ENCODE peak calls at places on chromosome 18, in ten cellular contexts. X is transverse colon, S is MG63, Y is GM10248, Z is body of pancreas, Q is GM06990, D is lung, G is trophoblast cell, T is posterior cingulate gyrus, A is sigmoid colon. B is an unnamed sample.
A peak's percentile ranks its signal among the peaks of the same experiment; 100 is the strongest.

GRCh38 chr18:50038448-50038847 is 156.5 kb downstream of the MYO5B start:
- DNase-seq in X (no peak), Y (no peak), Q (no peak), A (no peak), T (no peak), G (no peak), D (no peak), S (no peak), Z (no peak), B (no peak)

GRCh38 chr18:23330423-23330822 is 122.7 kb upstream of the RIOK3 start:
- DNase-seq in Y (peak; percentile 33), X (peak; percentile 44), D (no peak), Q (peak; percentile 47), S (no peak), T (no peak), A (no peak), Z (no peak), G (no peak), B (no peak)

GRCh38 chr18:51236225-51236624 is 38.7 kb upstream of the MEX3C start:
- DNase-seq in A (no peak), S (peak; percentile 28), T (no peak), G (peak; percentile 79), X (no peak), Q (no peak), Y (no peak), D (no peak), Z (peak; percentile 11), B (no peak)

GRCh38 chr18:56139792-56140254 is 498.6 kb downstream of the TXNL1 start:
- DNase-seq in Q (no peak), T (peak; percentile 13), G (no peak), Z (peak; percentile 17), A (no peak), Y (no peak), D (no peak), S (no peak), X (peak; percentile 9), B (no peak)

GRCh38 chr18:61551586-61551985 is 218.4 kb downstream of the CDH20 start:
- DNase-seq in Y (peak; percentile 55), A (no peak), D (no peak), Z (peak; percentile 54), S (peak; percentile 3), X (peak; percentile 20), Q (no peak), T (no peak), G (peak; percentile 53), B (peak; percentile 76)

GRCh38 chr18:50182516-50182915 is 12.4 kb downstream of the MYO5B start:
- DNase-seq in Z (no peak), D (no peak), X (no peak), T (no peak), A (no peak), G (no peak), Q (no peak), S (no peak), Y (no peak), B (no peak)

GRCh38 chr18:44080054-44080453 is 600.6 kb upstream of the SETBP1 start:
- DNase-seq in Z (no peak), Q (no peak), G (no peak), A (no peak), X (no peak), T (no peak), Y (no peak), D (no peak), S (no peak), B (no peak)

GRCh38 chr18:49846718-49847470 is 33.6 kb upstream of the ACAA2 start:
- DNase-seq in G (no peak), Q (no peak), D (peak; percentile 22), S (no peak), X (no peak), T (no peak), A (no peak), Y (no peak), Z (no peak), B (no peak)

GRCh38 chr18:35267161-35267651 is 22.8 kb downstream of the ZSCAN30 start:
- DNase-seq in S (no peak), T (peak; percentile 61), A (peak; percentile 93), D (peak; percentile 73), Q (peak; percentile 62), X (peak; percentile 80), Y (peak; percentile 44), G (no peak), Z (peak; percentile 75), B (peak; percentile 58)

GRCh38 chr18:8264861-8265411 is 344.3 kb upstream of the RAB12 start:
- DNase-seq in Y (no peak), Q (no peak), G (peak; percentile 64), T (no peak), S (no peak), Z (peak; percentile 28), A (no peak), D (no peak), X (no peak), B (no peak)

GRCh38 chr18:9017170-9017899 is 85.2 kb upstream of the NDUFV2 start:
- DNase-seq in D (peak; percentile 43), Z (peak; percentile 32), G (peak; percentile 52), X (peak; percentile 68), T (peak; percentile 55), S (peak; percentile 96), Q (peak; percentile 85), A (peak; percentile 90), Y (peak; percentile 83), B (peak; percentile 79)

GRCh38 chr18:27619259-27619772 is 434.2 kb upstream of the CHST9 start:
- DNase-seq in Y (no peak), Z (no peak), G (no peak), D (no peak), Q (no peak), T (no peak), A (no peak), S (no peak), X (no peak), B (no peak)

GRCh38 chr18:50507120-50507590 is 52.7 kb upstream of the MAPK4 start:
- DNase-seq in X (peak; percentile 46), S (peak; percentile 30), Z (peak; percentile 51), Y (peak; percentile 32), Q (no peak), T (peak; percentile 28), G (peak; percentile 26), D (no peak), A (peak; percentile 72), B (peak; percentile 29)

GRCh38 chr18:57210101-57210661 is 63.3 kb downstream of the BOD1L2 start:
- DNase-seq in Q (peak; percentile 3), S (peak; percentile 80), Y (no peak), D (no peak), X (peak; percentile 68), T (no peak), A (no peak), Z (peak; percentile 49), G (peak; percentile 78), B (no peak)

GRCh38 chr18:3703732-3704176 is 253.8 kb downstream of the TGIF1 start:
- DNase-seq in S (peak; percentile 41), Z (peak; percentile 53), X (peak; percentile 74), T (peak; percentile 41), Q (no peak), Y (peak; percentile 41), G (peak; percentile 17), D (peak; percentile 52), A (no peak), B (peak; percentile 25)

GRCh38 chr18:2916184-2916583 is 69.4 kb downstream of the EMILIN2 start:
- DNase-seq in A (no peak), T (no peak), D (no peak), S (no peak), Y (no peak), Q (no peak), G (no peak), Z (no peak), X (no peak), B (no peak)

GRCh38 chr18:35276276-35276675 is 13.8 kb downstream of the ZSCAN30 start:
- DNase-seq in D (no peak), Q (no peak), A (no peak), T (no peak), S (no peak), X (no peak), Y (no peak), G (no peak), Z (no peak), B (no peak)

GRCh38 chr18:37567061-37567993 is 1.7 kb upstream of the CELF4 start:
- DNase-seq in Q (no peak), Y (no peak), X (no peak), S (no peak), Z (no peak), A (peak; percentile 51), D (no peak), G (no peak), T (no peak), B (peak; percentile 45)

GRCh38 chr18:68769423-68769822 is 28.5 kb upstream of the CCDC102B start:
- DNase-seq in A (peak; percentile 67), T (no peak), D (peak; percentile 30), Q (no peak), Y (no peak), Z (peak; percentile 13), G (no peak), S (peak; percentile 2), X (no peak), B (no peak)

GRCh38 chr18:78994000-78994399 is 14.4 kb downstream of the SALL3 start:
- DNase-seq in X (no peak), D (no peak), S (no peak), Z (no peak), T (no peak), G (no peak), Y (no peak), Q (no peak), A (no peak), B (no peak)

GRCh38 chr18:79857082-79857661 is 59.4 kb downstream of the KCNG2 start:
- DNase-seq in A (no peak), G (no peak), Q (no peak), Y (no peak), D (no peak), X (no peak), Z (peak; percentile 30), S (peak; percentile 15), T (no peak), B (no peak)

GRCh38 chr18:56327171-56327885 is 311.1 kb downstream of the TXNL1 start:
- DNase-seq in G (no peak), Q (no peak), Z (no peak), S (no peak), A (no peak), D (no peak), Y (no peak), T (no peak), X (no peak), B (no peak)

B was measured in GM20000.